ENCODE peak calls at places on chromosomes 3 and 15, in nine cellular contexts. T is activated gamma-delta T cell treated with anti-CD3 and anti-CD28 coated beads, Interleukin-2, amount 50 U/mL, for 16 hours; Y is activated naive CD8-positive, alpha-beta T cell treated with anti-CD3 and anti-CD28 coated beads, Interleukin-2, amount 50 U/mL, for 16 hours; Q is stimulated activated CD4-positive, alpha-beta T cell treated with anti-CD3 and anti-CD28 coated beads, TNF-alpha, amount 100 ng/mL, for 4 hours; C is tibial nerve; D is stimulated activated CD8-positive, alpha-beta memory T cell treated with anti-CD3 and anti-CD28 coated beads, Interleukin-7, amount 100 ng/mL, for 48 hours; V is NCI-H510A treated with DMSO at 0.1 percent for 48 hours; N is AG04450; A is myocyte. K is an unnamed sample.

GRCh38 chr3:188962253-188963247 is 209.2 kb upstream of the TPRG1 start:
- DNase-seq in T (no peak), Y (no peak), Q (no peak), C (no peak), D (no peak), V (no peak), N (no peak), A (no peak), K (no peak)

GRCh38 chr3:156148946-156149348 is 28.6 kb downstream of the KCNAB1 start:
- DNase-seq in T (no peak), Y (no peak), Q (no peak), C (peak; percentile 31), D (no peak), V (no peak), N (no peak), A (no peak), K (no peak)

GRCh38 chr3:147383617-147384016 is 22.7 kb downstream of the ZIC4 start:
- DNase-seq in T (no peak), Y (no peak), Q (no peak), C (no peak), D (no peak), V (no peak), N (no peak), A (no peak), K (no peak)

GRCh38 chr3:15217841-15218267 is 11.8 kb downstream of the CAPN7 start:
- DNase-seq in T (no peak), Y (no peak), Q (no peak), C (no peak), D (no peak), V (no peak), N (no peak), A (no peak), K (no peak)

GRCh38 chr15:25764980-25765735 is 98.0 kb downstream of the ATP10A start:
- DNase-seq in T (no peak), Y (no peak), Q (no peak), C (no peak), D (no peak), V (no peak), N (no peak), A (no peak), K (no peak)

GRCh38 chr15:48281674-48282073 is 49.6 kb upstream of the DUT start:
- DNase-seq in T (no peak), Y (no peak), Q (no peak), C (no peak), D (no peak), V (no peak), N (peak; percentile 4), A (no peak), K (no peak)

GRCh38 chr3:157369712-157370447 is 66.8 kb upstream of the PTX3 start:
- DNase-seq in T (no peak), Y (no peak), Q (no peak), C (no peak), D (no peak), V (no peak), N (no peak), A (no peak), K (no peak)

GRCh38 chr3:59522550-59522949 is 472.7 kb upstream of the CFAP20DC start:
- DNase-seq in T (no peak), Y (no peak), Q (no peak), C (no peak), D (no peak), V (no peak), N (no peak), A (no peak), K (no peak)

GRCh38 chr3:126341755-126342150 is 15.5 kb downstream of the KLF15 start:
- DNase-seq in T (no peak), Y (no peak), Q (no peak), C (no peak), D (no peak), V (no peak), N (no peak), A (no peak), K (no peak)

GRCh38 chr15:52137432-52138357 is 25.1 kb upstream of the BCL2L10 start:
- DNase-seq in T (no peak), Y (no peak), Q (no peak), C (no peak), D (no peak), V (no peak), N (no peak), A (no peak), K (no peak)

GRCh38 chr3:115943579-115943978 is 320.3 kb downstream of the GAP43 start:
- DNase-seq in T (no peak), Y (no peak), Q (no peak), C (no peak), D (no peak), V (no peak), N (no peak), A (no peak), K (no peak)

GRCh38 chr3:134372405-134373277 is 1.6 kb downstream of the AMOTL2 start:
- DNase-seq in T (no peak), Y (no peak), Q (no peak), C (no peak), D (no peak), V (no peak), N (no peak), A (no peak), K (no peak)

GRCh38 chr15:62068071-62068786 is 1.5 kb downstream of the C2CD4A start:
- DNase-seq in T (no peak), Y (no peak), Q (no peak), C (peak; percentile 16), D (no peak), V (no peak), N (no peak), A (peak; percentile 65), K (no peak)

GRCh38 chr15:91456921-91457320 is 356.9 kb downstream of the SV2B start:
- DNase-seq in T (no peak), Y (no peak), Q (no peak), C (no peak), D (no peak), V (no peak), N (no peak), A (no peak), K (no peak)

GRCh38 chr15:22979699-22980188 is 424 bp downstream of the CYFIP1 start:
- DNase-seq in T (no peak), Y (no peak), Q (no peak), C (no peak), D (no peak), V (no peak), N (no peak), A (peak; percentile 33), K (no peak)

GRCh38 chr3:195914648-195915473 is 6.5 kb upstream of the TNK2 start:
- DNase-seq in T (peak; percentile 95), Y (peak; percentile 95), Q (peak; percentile 89), C (peak; percentile 83), D (peak; percentile 83), V (no peak), N (peak; percentile 94), A (peak; percentile 98), K (no peak)

GRCh38 chr3:194134231-194134756 is 1.7 kb upstream of the HES1 start:
- DNase-seq in T (peak; percentile 22), Y (no peak), Q (peak; percentile 42), C (peak; percentile 47), D (no peak), V (no peak), N (no peak), A (no peak), K (no peak)

GRCh38 chr3:55180936-55181535 is 253.2 kb upstream of the LRTM1 start:
- DNase-seq in T (no peak), Y (no peak), Q (no peak), C (peak; percentile 63), D (no peak), V (peak; percentile 12), N (no peak), A (peak; percentile 56), K (no peak)

GRCh38 chr15:40192942-40193341 is 32.1 kb downstream of the BUB1B start:
- DNase-seq in T (no peak), Y (no peak), Q (no peak), C (no peak), D (no peak), V (no peak), N (no peak), A (peak; percentile 47), K (no peak)

GRCh38 chr3:55826731-55827496 is 339.8 kb upstream of the WNT5A start:
- DNase-seq in T (no peak), Y (no peak), Q (no peak), C (no peak), D (no peak), V (no peak), N (no peak), A (peak; percentile 4), K (no peak)

GRCh38 chr3:109927726-109928125 is 590.4 kb upstream of the DPPA4 start:
- DNase-seq in T (no peak), Y (no peak), Q (no peak), C (no peak), D (no peak), V (no peak), N (no peak), A (peak; percentile 3), K (no peak)

GRCh38 chr3:189170559-189170958 is 1.2 kb upstream of the TPRG1 start:
- DNase-seq in T (no peak), Y (no peak), Q (no peak), C (no peak), D (no peak), V (no peak), N (no peak), A (no peak), K (no peak)

GRCh38 chr3:134976948-134977347 is 181.9 kb downstream of the EPHB1 start:
- DNase-seq in T (no peak), Y (no peak), Q (no peak), C (no peak), D (no peak), V (no peak), N (no peak), A (no peak), K (no peak)

GRCh38 chr3:142732066-142732465 is 8.2 kb downstream of the TRPC1 start:
- DNase-seq in T (no peak), Y (no peak), Q (no peak), C (no peak), D (no peak), V (no peak), N (no peak), A (no peak), K (no peak)

GRCh38 chr3:9422712-9423424 is 25.5 kb downstream of the SETD5 start:
- DNase-seq in T (no peak), Y (no peak), Q (no peak), C (peak; percentile 97), D (no peak), V (peak; percentile 88), N (peak; percentile 92), A (peak; percentile 96), K (no peak)

GRCh38 chr3:39415983-39416382 is 9.5 kb downstream of the RPSA start:
- DNase-seq in T (no peak), Y (no peak), Q (no peak), C (no peak), D (no peak), V (no peak), N (no peak), A (peak; percentile 53), K (no peak)

GRCh38 chr3:101310580-101311375 is 9.6 kb downstream of the IMPG2 start:
- DNase-seq in T (no peak), Y (no peak), Q (no peak), C (no peak), D (no peak), V (no peak), N (peak; percentile 13), A (peak; percentile 47), K (no peak)

GRCh38 chr15:83380682-83381081 is 66.5 kb upstream of the SH3GL3 start:
- DNase-seq in T (no peak), Y (no peak), Q (no peak), C (no peak), D (peak; percentile 10), V (no peak), N (no peak), A (peak; percentile 67), K (no peak)

GRCh38 chr15:89812126-89812846 is 2.4 kb downstream of the ANPEP start:
- DNase-seq in T (no peak), Y (no peak), Q (no peak), C (peak; percentile 72), D (no peak), V (no peak), N (no peak), A (peak; percentile 21), K (no peak)

GRCh38 chr3:99895706-99896441 is 78.2 kb downstream of the CMSS1 start:
- DNase-seq in T (no peak), Y (no peak), Q (no peak), C (no peak), D (no peak), V (no peak), N (peak; percentile 62), A (peak; percentile 18), K (no peak)

GRCh38 chr15:82183121-82184031 is 79.2 kb downstream of the EFL1 start:
- DNase-seq in T (no peak), Y (no peak), Q (no peak), C (no peak), D (no peak), V (no peak), N (peak; percentile 65), A (peak; percentile 59), K (no peak)

K was measured in vagina.